ENCODE peak calls at places on chromosomes 11 and 22, in four cellular contexts. B, T, M and X are unnamed samples.

GRCh38 chr11:10920205-10920604 is 62.4 kb upstream of the ZBED5 start:
- DNase-seq in B (no peak), T (no peak), M (no peak), X (no peak)

GRCh38 chr22:36977401-36977861 is 41.8 kb downstream of the TST start:
- DNase-seq in B (peak), T (peak), M (peak), X (peak)

GRCh38 chr11:71129624-71130023 is 122.8 kb downstream of the SHANK2 start:
- DNase-seq in B (peak), T (peak), M (no peak), X (peak)

GRCh38 chr11:44437122-44437521 is 127.2 kb upstream of the ALX4 start:
- DNase-seq in B (no peak), T (no peak), M (peak), X (no peak)

GRCh38 chr11:30855383-30856006 is 269.3 kb upstream of the MPPED2 start:
- DNase-seq in B (peak), T (peak), M (no peak), X (peak)

GRCh38 chr11:10858505-10859360 is 880 bp upstream of the ZBED5 start:
- DNase-seq in B (peak), T (no peak), M (peak), X (no peak)

GRCh38 chr22:18070041-18070440 is 7.7 kb upstream of the PEX26 start:
- DNase-seq in B (no peak), T (no peak), M (no peak), X (no peak)

GRCh38 chr11:44949160-44950035 is 1.3 kb downstream of the TP53I11 start:
- DNase-seq in B (peak), T (no peak), M (no peak), X (peak)

GRCh38 chr11:34335801-34336200 is 22.0 kb downstream of the ABTB2 start:
- DNase-seq in B (no peak), T (no peak), M (no peak), X (no peak)

GRCh38 chr22:28171135-28171534 is 252.1 kb upstream of the PITPNB start:
- DNase-seq in B (peak), T (peak), M (no peak), X (peak)

GRCh38 chr11:107196732-107197131 is 178.5 kb upstream of the GUCY1A2 start:
- DNase-seq in B (no peak), T (no peak), M (no peak), X (no peak)

GRCh38 chr11:91761406-91762027 is 463.1 kb upstream of the FAT3 start:
- DNase-seq in B (no peak), T (no peak), M (no peak), X (no peak)

GRCh38 chr11:9047986-9048522 is 43.3 kb downstream of the SCUBE2 start:
- DNase-seq in B (peak), T (no peak), M (no peak), X (peak)

GRCh38 chr22:39997939-39998726 is 3.4 kb downstream of the FAM83F start:
- DNase-seq in B (no peak), T (peak), M (no peak), X (no peak)

GRCh38 chr11:12581923-12582322 is 92.3 kb upstream of the TEAD1 start:
- DNase-seq in B (peak), T (peak), M (no peak), X (peak)

GRCh38 chr11:132137981-132138313 is 767.5 kb downstream of the NTM start:
- DNase-seq in B (no peak), T (no peak), M (no peak), X (no peak)

GRCh38 chr22:37647317-37647716 is 7.8 kb downstream of the SH3BP1 start:
- DNase-seq in B (no peak), T (no peak), M (no peak), X (no peak)

GRCh38 chr11:35139883-35140282 is 912 bp downstream of the CD44 start:
- DNase-seq in B (no peak), T (no peak), M (no peak), X (no peak)

GRCh38 chr11:57116654-57117053 is 65.1 kb upstream of the LRRC55 start:
- DNase-seq in B (peak), T (peak), M (no peak), X (peak)

GRCh38 chr11:60899021-60899936 is 7.1 kb downstream of the PRPF19 start:
- DNase-seq in B (peak), T (peak), M (no peak), X (peak)

GRCh38 chr22:36358533-36359171 is 29.1 kb downstream of the MYH9 start:
- DNase-seq in B (peak), T (no peak), M (peak), X (peak)

GRCh38 chr11:102640946-102641345 is 15.8 kb upstream of the MMP20 start:
- DNase-seq in B (no peak), T (no peak), M (no peak), X (no peak)

GRCh38 chr11:59728913-59729312 is 15.3 kb upstream of the OR10V1 start:
- DNase-seq in B (no peak), T (no peak), M (no peak), X (no peak)

GRCh38 chr22:43345761-43346261 is 2.6 kb upstream of the SCUBE1 start:
- DNase-seq in B (no peak), T (no peak), M (no peak), X (no peak)

GRCh38 chr11:76745561-76746207 is 37.5 kb upstream of the TSKU start:
- DNase-seq in B (no peak), T (no peak), M (no peak), X (no peak)

GRCh38 chr22:42343551-42344081 is 73.2 kb upstream of the TCF20 start:
- DNase-seq in B (no peak), T (no peak), M (no peak), X (peak)

GRCh38 chr11:71913716-71914115 is 14.7 kb downstream of the XNDC1N start:
- DNase-seq in B (peak), T (peak), M (no peak), X (peak)

GRCh38 chr11:8092587-8093424 is 11.8 kb downstream of the TUB start:
- DNase-seq in B (peak), T (peak), M (peak), X (peak)

GRCh38 chr11:31807791-31808074 is 3.4 kb downstream of the PAX6 start:
- DNase-seq in B (no peak), T (no peak), M (no peak), X (no peak)

GRCh38 chr11:134270250-134270714 is 5.9 kb upstream of the GLB1L3 start:
- DNase-seq in B (no peak), T (no peak), M (no peak), X (no peak)

GRCh38 chr11:35163707-35164496 is 24.9 kb downstream of the CD44 start:
- DNase-seq in B (no peak), T (no peak), M (no peak), X (no peak)

GRCh38 chr11:99932684-99933083 is 754.4 kb upstream of the ARHGAP42 start:
- DNase-seq in B (no peak), T (no peak), M (no peak), X (no peak)

GRCh38 chr11:74472030-74472429 is 4.7 kb upstream of the KCNE3 start:
- DNase-seq in B (no peak), T (no peak), M (no peak), X (no peak)

GRCh38 chr11:17906436-17906835 is 106.4 kb downstream of the SERGEF start:
- DNase-seq in B (no peak), T (no peak), M (no peak), X (no peak)

GRCh38 chr11:31326470-31327148 is 42.9 kb downstream of the DCDC1 start:
- DNase-seq in B (no peak), T (no peak), M (no peak), X (no peak)

GRCh38 chr11:64641596-64642417 is 50.8 kb downstream of the SLC22A12 start:
- DNase-seq in B (no peak), T (no peak), M (no peak), X (no peak)
- H3K4me3 ChIP-seq in B (no peak), T (no peak), M (no peak), X (no peak)

GRCh38 chr11:118339281-118340045 is 3.0 kb downstream of the CD3D start:
- DNase-seq in B (no peak), T (no peak), M (no peak), X (no peak)
- H3K4me3 ChIP-seq in B (no peak), T (no peak), M (no peak), X (no peak)

GRCh38 chr22:32987081-32987631 is 71.0 kb downstream of the SYN3 start:
- DNase-seq in B (no peak), T (no peak), M (no peak), X (peak)
- H3K4me3 ChIP-seq in B (no peak), T (no peak), M (no peak), X (no peak)

DNA sequence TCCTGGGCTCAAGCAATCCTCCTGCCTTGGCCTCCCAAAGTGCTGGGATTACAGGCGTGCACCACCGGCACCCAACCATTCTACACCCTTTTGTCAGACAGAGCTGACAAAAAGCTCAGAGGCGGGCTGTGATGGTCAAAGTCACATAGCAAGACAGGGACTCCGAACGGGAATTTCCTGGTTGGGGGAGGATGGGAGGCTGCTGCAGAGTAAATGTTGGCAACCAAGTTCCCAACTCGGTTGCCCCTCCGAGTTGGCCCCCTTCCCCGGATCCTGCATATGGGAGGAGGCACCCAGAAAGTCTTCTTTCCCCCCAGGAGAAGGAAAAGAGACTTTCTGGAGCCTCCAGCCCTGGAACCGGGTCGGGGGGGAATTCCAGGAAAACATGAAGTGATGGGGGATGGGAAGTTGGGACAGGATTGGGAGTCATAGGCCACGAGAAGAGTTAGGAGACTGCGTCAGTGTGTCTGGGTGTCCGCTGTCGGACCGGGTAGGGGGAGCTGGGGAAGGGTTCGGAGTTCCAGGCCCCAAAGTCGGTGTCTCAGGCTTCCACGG is 640 bp downstream of the SELENOM start:
- DNase-seq in B (peak), T (no peak), M (peak), X (peak)
- H3K4me3 ChIP-seq in B (peak), T (peak), M (peak), X (peak)

GRCh38 chr22:20980523-20980922 is 1.6 kb upstream of the LZTR1 start:
- DNase-seq in B (no peak), T (no peak), M (no peak), X (no peak)

GRCh38 chr22:20977516-20978170 is 4.5 kb upstream of the LZTR1 start:
- DNase-seq in B (no peak), T (no peak), M (no peak), X (no peak)

GRCh38 chr22:20979940-20980453 is 2.1 kb upstream of the LZTR1 start:
- DNase-seq in B (no peak), T (no peak), M (no peak), X (no peak)

GRCh38 chr22:20978419-20978818 is 3.7 kb upstream of the LZTR1 start:
- DNase-seq in B (no peak), T (no peak), M (no peak), X (no peak)

DNA sequence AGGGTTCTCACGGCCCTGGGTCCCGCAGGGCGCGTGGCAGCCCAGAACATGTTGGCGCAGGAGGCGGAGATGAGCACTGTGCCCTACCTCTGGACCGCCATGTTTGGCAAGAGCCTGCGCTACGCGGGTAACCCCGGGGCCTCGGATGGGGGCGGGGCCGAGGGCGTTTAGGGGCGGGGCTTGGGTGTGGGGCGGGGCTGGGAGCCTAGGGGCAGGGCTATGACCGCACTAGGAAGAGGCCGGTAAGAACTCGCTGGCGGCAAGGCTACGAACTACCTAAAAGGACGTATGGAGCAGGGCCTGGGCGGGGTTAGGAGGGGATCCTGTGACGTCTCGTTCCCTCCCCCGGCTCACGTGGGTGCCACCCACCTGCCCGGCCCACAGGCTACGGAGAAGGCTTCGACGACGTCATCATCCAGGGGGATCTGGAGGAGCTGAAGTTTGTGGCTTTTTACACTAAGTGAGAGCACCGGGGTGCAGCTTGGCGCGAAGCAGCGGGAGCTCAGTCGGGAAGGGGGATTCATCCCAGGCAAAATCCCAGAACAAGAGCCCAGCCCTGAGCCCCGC is 2.8 kb upstream of the LZTR1 start:
- DNase-seq in B (peak), T (peak), M (peak), X (peak)
- H3K4me3 ChIP-seq in B (peak), T (peak), M (no peak), X (peak)

DNA sequence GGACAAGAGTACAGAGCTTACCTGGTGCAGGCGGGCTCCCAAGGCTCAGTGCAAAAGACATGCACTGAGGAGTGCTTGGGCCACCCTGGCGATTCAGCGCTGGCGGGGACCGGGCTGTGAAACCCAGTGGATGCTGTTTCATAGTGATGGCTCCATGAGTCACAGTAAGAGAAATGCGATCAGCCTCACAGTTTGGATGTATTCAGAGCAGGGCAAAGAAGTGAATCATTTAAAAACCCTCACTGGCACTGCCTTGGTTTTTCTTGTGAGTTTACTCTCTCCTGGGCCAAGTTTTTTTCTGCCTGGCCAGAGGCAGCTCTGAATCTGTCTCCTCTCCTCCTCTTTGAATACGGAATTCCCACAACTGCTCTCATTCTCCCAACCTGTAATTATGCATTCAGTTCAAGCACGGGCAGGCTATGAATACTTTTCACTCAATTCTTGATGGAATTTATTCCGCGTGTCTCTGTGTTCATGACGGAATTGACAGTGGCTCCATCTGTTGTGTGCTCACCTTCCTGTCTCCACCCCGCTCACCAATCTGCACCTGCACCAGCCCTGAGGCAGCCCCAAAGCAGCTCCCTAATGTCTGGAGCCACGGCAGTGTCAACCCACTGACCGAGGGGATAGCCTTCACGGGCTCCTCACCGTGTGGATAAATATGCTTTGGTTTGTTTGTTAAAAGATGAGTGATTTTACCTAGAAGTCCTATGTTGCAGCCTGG is 14.9 kb downstream of the ADAMTS8 start:
- DNase-seq in B (peak), T (peak), M (no peak), X (peak)
- H3K4me3 ChIP-seq in B (no peak), T (no peak), M (no peak), X (no peak)